ENCODE peak calls at places on chromosomes 3 and 15, in four cellular contexts. One of them, this sample, is unnamed.
A peak's percentile ranks its signal among the peaks of the same experiment; 100 is the strongest.

GRCh38 chr3:36451816-36452215 is 71.5 kb downstream of the STAC start:
- DNase-seq in activated naive CD4-positive, alpha-beta T cell treated with anti-CD3 and anti-CD28 coated beads, Interleukin-2, amount 10 ng/mL, durations not matched to agents 7 days and 5 days: no peak
- DNase-seq in NCI-H1105 treated with DMSO at 0.1 percent for 48 hours: no peak
- DNase-seq in H9: no peak
- DNase-seq in this sample: no peak

GRCh38 chr3:124635169-124635539 is 95.1 kb upstream of the UMPS start:
- DNase-seq in H9: no peak
- DNase-seq in NCI-H1105 treated with DMSO at 0.1 percent for 48 hours: no peak
- DNase-seq in activated naive CD4-positive, alpha-beta T cell treated with anti-CD3 and anti-CD28 coated beads, Interleukin-2, amount 10 ng/mL, durations not matched to agents 7 days and 5 days: no peak
- DNase-seq in this sample: no peak

GRCh38 chr3:111850481-111850880 is 8.6 kb upstream of the PHLDB2 start:
- DNase-seq in activated naive CD4-positive, alpha-beta T cell treated with anti-CD3 and anti-CD28 coated beads, Interleukin-2, amount 10 ng/mL, durations not matched to agents 7 days and 5 days: no peak
- DNase-seq in NCI-H1105 treated with DMSO at 0.1 percent for 48 hours: no peak
- DNase-seq in H9: no peak
- DNase-seq in this sample: no peak

GRCh38 chr3:127451321-127451720 is 139.2 kb downstream of the TPRA1 start:
- DNase-seq in H9: no peak
- DNase-seq in activated naive CD4-positive, alpha-beta T cell treated with anti-CD3 and anti-CD28 coated beads, Interleukin-2, amount 10 ng/mL, durations not matched to agents 7 days and 5 days: peak; percentile 2
- DNase-seq in NCI-H1105 treated with DMSO at 0.1 percent for 48 hours: no peak
- DNase-seq in this sample: peak; percentile 27

GRCh38 chr3:188641076-188641475 is 487.1 kb downstream of the LPP start:
- DNase-seq in NCI-H1105 treated with DMSO at 0.1 percent for 48 hours: no peak
- DNase-seq in activated naive CD4-positive, alpha-beta T cell treated with anti-CD3 and anti-CD28 coated beads, Interleukin-2, amount 10 ng/mL, durations not matched to agents 7 days and 5 days: no peak
- DNase-seq in H9: no peak
- DNase-seq in this sample: no peak

GRCh38 chr15:40829155-40829554 is 647 bp upstream of the PPP1R14D start:
- DNase-seq in H9: no peak
- DNase-seq in activated naive CD4-positive, alpha-beta T cell treated with anti-CD3 and anti-CD28 coated beads, Interleukin-2, amount 10 ng/mL, durations not matched to agents 7 days and 5 days: no peak
- DNase-seq in NCI-H1105 treated with DMSO at 0.1 percent for 48 hours: no peak
- DNase-seq in this sample: no peak

GRCh38 chr15:59541750-59542149 is 69.8 kb upstream of the GCNT3 start:
- DNase-seq in H9: no peak
- DNase-seq in activated naive CD4-positive, alpha-beta T cell treated with anti-CD3 and anti-CD28 coated beads, Interleukin-2, amount 10 ng/mL, durations not matched to agents 7 days and 5 days: no peak
- DNase-seq in NCI-H1105 treated with DMSO at 0.1 percent for 48 hours: no peak
- DNase-seq in this sample: no peak

GRCh38 chr3:30611613-30612421 is 5.4 kb downstream of the TGFBR2 start:
- DNase-seq in H9: no peak
- DNase-seq in activated naive CD4-positive, alpha-beta T cell treated with anti-CD3 and anti-CD28 coated beads, Interleukin-2, amount 10 ng/mL, durations not matched to agents 7 days and 5 days: peak; percentile 23
- DNase-seq in NCI-H1105 treated with DMSO at 0.1 percent for 48 hours: no peak
- DNase-seq in this sample: no peak

GRCh38 chr3:129122697-129123055 is 1.1 kb upstream of the RAB43 start:
- DNase-seq in NCI-H1105 treated with DMSO at 0.1 percent for 48 hours: no peak
- DNase-seq in activated naive CD4-positive, alpha-beta T cell treated with anti-CD3 and anti-CD28 coated beads, Interleukin-2, amount 10 ng/mL, durations not matched to agents 7 days and 5 days: no peak
- DNase-seq in H9: peak; percentile 52
- DNase-seq in this sample: no peak

GRCh38 chr3:99410789-99411311 is 227.5 kb upstream of the COL8A1 start:
- DNase-seq in NCI-H1105 treated with DMSO at 0.1 percent for 48 hours: no peak
- DNase-seq in H9: no peak
- DNase-seq in activated naive CD4-positive, alpha-beta T cell treated with anti-CD3 and anti-CD28 coated beads, Interleukin-2, amount 10 ng/mL, durations not matched to agents 7 days and 5 days: no peak
- DNase-seq in this sample: peak; percentile 47

GRCh38 chr3:120472121-120472844 is 21.5 kb upstream of the FSTL1 start:
- DNase-seq in H9: no peak
- DNase-seq in activated naive CD4-positive, alpha-beta T cell treated with anti-CD3 and anti-CD28 coated beads, Interleukin-2, amount 10 ng/mL, durations not matched to agents 7 days and 5 days: no peak
- DNase-seq in NCI-H1105 treated with DMSO at 0.1 percent for 48 hours: no peak
- DNase-seq in this sample: no peak

GRCh38 chr15:99138491-99138982 is 33.7 kb downstream of the SYNM start:
- DNase-seq in NCI-H1105 treated with DMSO at 0.1 percent for 48 hours: no peak
- DNase-seq in activated naive CD4-positive, alpha-beta T cell treated with anti-CD3 and anti-CD28 coated beads, Interleukin-2, amount 10 ng/mL, durations not matched to agents 7 days and 5 days: no peak
- DNase-seq in H9: peak; percentile 36
- DNase-seq in this sample: no peak

GRCh38 chr15:37134699-37135131 is 34.4 kb upstream of the MEIS2 start:
- DNase-seq in activated naive CD4-positive, alpha-beta T cell treated with anti-CD3 and anti-CD28 coated beads, Interleukin-2, amount 10 ng/mL, durations not matched to agents 7 days and 5 days: no peak
- DNase-seq in H9: no peak
- DNase-seq in NCI-H1105 treated with DMSO at 0.1 percent for 48 hours: peak; percentile 8
- DNase-seq in this sample: no peak

This sample was measured in ecto neural progenitor cell.